ENCODE peak calls at places on chromosomes 11 and 22, in four cellular contexts. G is foreskin fibroblast, M is adrenal gland, L is nephron progenitor cell. I is an unnamed sample.

GRCh38 chr22:31947296-31947695 is 3.0 kb downstream of the YWHAH start:
- DNase-seq in G (peak), M (no peak), L (no peak), I (no peak)

GRCh38 chr22:45608763-45609180 is 62.9 kb upstream of the ATXN10 start:
- DNase-seq in G (peak), M (no peak), L (no peak), I (peak)

GRCh38 chr22:38831166-38831945 is 12.5 kb downstream of the NPTXR start:
- DNase-seq in G (peak), M (no peak), L (no peak), I (no peak)

GRCh38 chr11:10450451-10451398 is 4.3 kb upstream of the AMPD3 start:
- DNase-seq in G (peak), M (peak), L (peak), I (peak)

GRCh38 chr22:26689553-26690301 is 32.3 kb downstream of the MIAT start:
- DNase-seq in G (no peak), M (no peak), L (no peak), I (no peak)

GRCh38 chr11:57781529-57781943 is 19.9 kb downstream of the CTNND1 start:
- DNase-seq in G (no peak), M (no peak), L (no peak), I (no peak)

GRCh38 chr11:62974848-62975522 is 9.8 kb downstream of the SLC22A6 start:
- DNase-seq in G (peak), M (peak), L (peak), I (no peak)

GRCh38 chr11:115083129-115083823 is 404.9 kb downstream of the NXPE2 start:
- DNase-seq in G (no peak), M (no peak), L (no peak), I (no peak)

GRCh38 chr11:66663741-66664296 is 13.9 kb downstream of the RBM4B start:
- DNase-seq in G (no peak), M (no peak), L (no peak), I (no peak)

GRCh38 chr22:29765905-29766631 is 739 bp downstream of the ZMAT5 start:
- DNase-seq in G (no peak), M (no peak), L (no peak), I (no peak)

GRCh38 chr11:43983221-43983795 is 40.9 kb downstream of the C11orf96 start:
- DNase-seq in G (no peak), M (no peak), L (no peak), I (no peak)

GRCh38 chr22:39664485-39665200 is 94.1 kb downstream of the CACNA1I start:
- DNase-seq in G (no peak), M (no peak), L (peak), I (no peak)

GRCh38 chr11:120527111-120527748 is 15.7 kb downstream of the GRIK4 start:
- DNase-seq in G (peak), M (no peak), L (peak), I (peak)

GRCh38 chr22:41822289-41823057 is 10.4 kb upstream of the SREBF2 start:
- DNase-seq in G (peak), M (no peak), L (no peak), I (peak)

GRCh38 chr11:113578715-113579250 is 103.6 kb upstream of the DRD2 start:
- DNase-seq in G (no peak), M (no peak), L (no peak), I (no peak)

GRCh38 chr22:43753718-43754117 is 58.4 kb downstream of the EFCAB6 start:
- DNase-seq in G (no peak), M (no peak), L (no peak), I (no peak)

GRCh38 chr11:131914299-131914902 is 544.0 kb downstream of the NTM start:
- DNase-seq in G (peak), M (no peak), L (no peak), I (peak)

GRCh38 chr11:128417607-128418324 is 169.6 kb downstream of the ETS1 start:
- DNase-seq in G (peak), M (no peak), L (no peak), I (peak)

GRCh38 chr11:295351-296205 is 3.7 kb downstream of the IFITM5 start:
- DNase-seq in G (no peak), M (no peak), L (no peak), I (no peak)

I was measured in AG08396.